ENCODE peak calls at places on chromosomes 4 and X, in nine cellular contexts. One of them, this sample, is unnamed.

GRCh38 chr4:176805155-176805554 is 12.4 kb upstream of the VEGFC start:
- DNase-seq in NCI-H510A: no peak
- DNase-seq in GM13976: no peak
- DNase-seq in NCI-H1694: no peak
- DNase-seq in stimulated activated CD4-positive, alpha-beta T cell treated with anti-CD3 and anti-CD28 coated beads, Interleukin-12 subunit alpha, Interleukin-12 subunit beta, amount 100 ng/mL, for 4 hours: no peak
- DNase-seq in GM10248: no peak
- DNase-seq in ELR: no peak
- DNase-seq in tibial nerve: no peak
- DNase-seq in head of caudate nucleus: no peak
- DNase-seq in this sample: no peak

GRCh38 chr4:165461176-165461835 is 82.5 kb downstream of the CPE start:
- DNase-seq in NCI-H510A: no peak
- DNase-seq in GM13976: no peak
- DNase-seq in NCI-H1694: no peak
- DNase-seq in stimulated activated CD4-positive, alpha-beta T cell treated with anti-CD3 and anti-CD28 coated beads, Interleukin-12 subunit alpha, Interleukin-12 subunit beta, amount 100 ng/mL, for 4 hours: no peak
- DNase-seq in GM10248: no peak
- DNase-seq in ELR: peak
- DNase-seq in tibial nerve: no peak
- DNase-seq in head of caudate nucleus: no peak
- DNase-seq in this sample: peak

GRCh38 chrX:110228453-110228852 is 89.4 kb downstream of the AMMECR1 start:
- DNase-seq in NCI-H510A: no peak
- DNase-seq in GM13976: no peak
- DNase-seq in NCI-H1694: no peak
- DNase-seq in stimulated activated CD4-positive, alpha-beta T cell treated with anti-CD3 and anti-CD28 coated beads, Interleukin-12 subunit alpha, Interleukin-12 subunit beta, amount 100 ng/mL, for 4 hours: no peak
- DNase-seq in GM10248: no peak
- DNase-seq in ELR: no peak
- DNase-seq in tibial nerve: no peak
- DNase-seq in head of caudate nucleus: no peak
- DNase-seq in this sample: peak

GRCh38 chr4:183175631-183176232 is 76.7 kb downstream of the WWC2 start:
- DNase-seq in NCI-H510A: no peak
- DNase-seq in GM13976: no peak
- DNase-seq in NCI-H1694: no peak
- DNase-seq in stimulated activated CD4-positive, alpha-beta T cell treated with anti-CD3 and anti-CD28 coated beads, Interleukin-12 subunit alpha, Interleukin-12 subunit beta, amount 100 ng/mL, for 4 hours: no peak
- DNase-seq in GM10248: no peak
- DNase-seq in ELR: peak
- DNase-seq in tibial nerve: no peak
- DNase-seq in head of caudate nucleus: no peak
- DNase-seq in this sample: peak

GRCh38 chr4:176441594-176441993 is 121.8 kb downstream of the SPCS3 start:
- DNase-seq in NCI-H510A: no peak
- DNase-seq in GM13976: no peak
- DNase-seq in NCI-H1694: no peak
- DNase-seq in stimulated activated CD4-positive, alpha-beta T cell treated with anti-CD3 and anti-CD28 coated beads, Interleukin-12 subunit alpha, Interleukin-12 subunit beta, amount 100 ng/mL, for 4 hours: no peak
- DNase-seq in GM10248: no peak
- DNase-seq in ELR: no peak
- DNase-seq in tibial nerve: no peak
- DNase-seq in head of caudate nucleus: no peak
- DNase-seq in this sample: no peak

GRCh38 chr4:140150636-140150885 is 3.4 kb downstream of the MAML3 start:
- DNase-seq in NCI-H510A: no peak
- DNase-seq in GM13976: no peak
- DNase-seq in NCI-H1694: peak
- DNase-seq in stimulated activated CD4-positive, alpha-beta T cell treated with anti-CD3 and anti-CD28 coated beads, Interleukin-12 subunit alpha, Interleukin-12 subunit beta, amount 100 ng/mL, for 4 hours: peak
- DNase-seq in GM10248: no peak
- DNase-seq in ELR: no peak
- DNase-seq in tibial nerve: peak
- DNase-seq in head of caudate nucleus: peak
- DNase-seq in this sample: no peak

GRCh38 chr4:16931906-16932305 is 33.5 kb upstream of the LDB2 start:
- DNase-seq in NCI-H510A: no peak
- DNase-seq in GM13976: no peak
- DNase-seq in NCI-H1694: no peak
- DNase-seq in stimulated activated CD4-positive, alpha-beta T cell treated with anti-CD3 and anti-CD28 coated beads, Interleukin-12 subunit alpha, Interleukin-12 subunit beta, amount 100 ng/mL, for 4 hours: no peak
- DNase-seq in GM10248: no peak
- DNase-seq in ELR: no peak
- DNase-seq in tibial nerve: no peak
- DNase-seq in head of caudate nucleus: no peak
- DNase-seq in this sample: no peak

GRCh38 chrX:9182041-9182440 is 148.1 kb upstream of the FAM9B start:
- DNase-seq in NCI-H510A: no peak
- DNase-seq in GM13976: no peak
- DNase-seq in NCI-H1694: no peak
- DNase-seq in stimulated activated CD4-positive, alpha-beta T cell treated with anti-CD3 and anti-CD28 coated beads, Interleukin-12 subunit alpha, Interleukin-12 subunit beta, amount 100 ng/mL, for 4 hours: no peak
- DNase-seq in GM10248: no peak
- DNase-seq in ELR: peak
- DNase-seq in tibial nerve: no peak
- DNase-seq in head of caudate nucleus: no peak
- DNase-seq in this sample: peak

GRCh38 chrX:9279271-9279596 is 185.6 kb upstream of the TBL1X start:
- DNase-seq in NCI-H510A: no peak
- DNase-seq in GM13976: no peak
- DNase-seq in NCI-H1694: no peak
- DNase-seq in stimulated activated CD4-positive, alpha-beta T cell treated with anti-CD3 and anti-CD28 coated beads, Interleukin-12 subunit alpha, Interleukin-12 subunit beta, amount 100 ng/mL, for 4 hours: no peak
- DNase-seq in GM10248: no peak
- DNase-seq in ELR: peak
- DNase-seq in tibial nerve: no peak
- DNase-seq in head of caudate nucleus: no peak
- DNase-seq in this sample: peak

GRCh38 chr4:14193601-14194000 is 566.1 kb upstream of the BOD1L1 start:
- DNase-seq in NCI-H510A: no peak
- DNase-seq in GM13976: no peak
- DNase-seq in NCI-H1694: no peak
- DNase-seq in stimulated activated CD4-positive, alpha-beta T cell treated with anti-CD3 and anti-CD28 coated beads, Interleukin-12 subunit alpha, Interleukin-12 subunit beta, amount 100 ng/mL, for 4 hours: no peak
- DNase-seq in GM10248: no peak
- DNase-seq in ELR: no peak
- DNase-seq in tibial nerve: no peak
- DNase-seq in head of caudate nucleus: no peak
- DNase-seq in this sample: peak

GRCh38 chr4:119498520-119498919 is 130.1 kb downstream of the PDE5A start:
- DNase-seq in NCI-H510A: peak
- DNase-seq in GM13976: no peak
- DNase-seq in NCI-H1694: no peak
- DNase-seq in stimulated activated CD4-positive, alpha-beta T cell treated with anti-CD3 and anti-CD28 coated beads, Interleukin-12 subunit alpha, Interleukin-12 subunit beta, amount 100 ng/mL, for 4 hours: no peak
- DNase-seq in GM10248: no peak
- DNase-seq in ELR: no peak
- DNase-seq in tibial nerve: no peak
- DNase-seq in head of caudate nucleus: peak
- DNase-seq in this sample: no peak

GRCh38 chr4:57501715-57502114 is 391.5 kb upstream of the IGFBP7 start:
- DNase-seq in NCI-H510A: no peak
- DNase-seq in GM13976: no peak
- DNase-seq in NCI-H1694: no peak
- DNase-seq in stimulated activated CD4-positive, alpha-beta T cell treated with anti-CD3 and anti-CD28 coated beads, Interleukin-12 subunit alpha, Interleukin-12 subunit beta, amount 100 ng/mL, for 4 hours: no peak
- DNase-seq in GM10248: no peak
- DNase-seq in ELR: peak
- DNase-seq in tibial nerve: no peak
- DNase-seq in head of caudate nucleus: no peak
- DNase-seq in this sample: peak

GRCh38 chr4:167452922-167453321 is 218.6 kb upstream of the SPOCK3 start:
- DNase-seq in NCI-H510A: no peak
- DNase-seq in GM13976: no peak
- DNase-seq in NCI-H1694: no peak
- DNase-seq in stimulated activated CD4-positive, alpha-beta T cell treated with anti-CD3 and anti-CD28 coated beads, Interleukin-12 subunit alpha, Interleukin-12 subunit beta, amount 100 ng/mL, for 4 hours: no peak
- DNase-seq in GM10248: no peak
- DNase-seq in ELR: no peak
- DNase-seq in tibial nerve: no peak
- DNase-seq in head of caudate nucleus: no peak
- DNase-seq in this sample: no peak

This sample was measured in M059J.